ENCODE peak calls at places on chromosome 11, in seven cellular contexts. I is iris pigment epithelial cell; U is HEK293T; L is NCI-H774; R is activated T-cell treated with anti-CD3 and anti-CD28 coated beads, Interleukin-2, amount 50 U/mL, for 72 hours; Y is T-helper 2 cell; M is amygdala. A is an unnamed sample.
A peak's percentile ranks its signal among the peaks of the same experiment; 100 is the strongest.

GRCh38 chr11:8650401-8650990 is 32.0 kb downstream of the TRIM66 start:
- DNase-seq in I (no peak), U (no peak), L (no peak), R (no peak), Y (no peak), M (no peak), A (no peak)

GRCh38 chr11:18618341-18619025 is 15.7 kb downstream of the SPTY2D1 start:
- DNase-seq in I (peak; percentile 52), U (no peak), L (no peak), R (no peak), Y (no peak), M (no peak), A (no peak)

GRCh38 chr11:124717786-124718634 is 21.7 kb upstream of the NRGN start:
- DNase-seq in I (peak; percentile 29), U (peak; percentile 64), L (no peak), R (no peak), Y (no peak), M (no peak), A (peak; percentile 15)

GRCh38 chr11:88689548-88690240 is 352.2 kb upstream of the CTSC start:
- DNase-seq in I (no peak), U (no peak), L (no peak), R (no peak), Y (no peak), M (no peak), A (no peak)

GRCh38 chr11:60310407-60310998 is 16.6 kb upstream of the MS4A6E start:
- DNase-seq in I (no peak), U (no peak), L (no peak), R (no peak), Y (no peak), M (no peak), A (no peak)

GRCh38 chr11:127643659-127644058 is 643.1 kb upstream of the KIRREL3 start:
- DNase-seq in I (no peak), U (no peak), L (no peak), R (no peak), Y (no peak), M (no peak), A (no peak)

GRCh38 chr11:59666969-59667368 is 1.9 kb downstream of the PATL1 start:
- DNase-seq in I (peak; percentile 33), U (no peak), L (no peak), R (no peak), Y (no peak), M (no peak), A (no peak)

GRCh38 chr11:34213366-34213765 is 107.9 kb downstream of the NAT10 start:
- DNase-seq in I (no peak), U (no peak), L (no peak), R (no peak), Y (no peak), M (no peak), A (no peak)

GRCh38 chr11:20261526-20261925 is 101.3 kb upstream of the DBX1 start:
- DNase-seq in I (no peak), U (no peak), L (no peak), R (no peak), Y (no peak), M (no peak), A (no peak)